ENCODE peak calls at places on chromosomes 13 and 19, in ten cellular contexts. I is stimulated activated CD4-positive, alpha-beta T cell treated with anti-CD3 and anti-CD28 coated beads, Interleukin-4, amount 100 ng/mL, for 4 hours; D is HTR-8/SVneo; U is COR-L47; R is endothelial cell; Z is NCI-H2171 treated with DMSO at 0.1 percent for 48 hours; C is caudate nucleus; W is cortex of kidney; Y is NCI-H2029; X is ovary. H is an unnamed sample.

GRCh38 chr13:102440259-102440936 is 38.5 kb upstream of the FGF14 start:
- DNase-seq in I (no peak), D (no peak), U (no peak), R (no peak), Z (peak; percentile 68), C (no peak), W (no peak), Y (no peak), X (no peak), H (no peak)

GRCh38 chr19:55923556-55923955 is 8.6 kb downstream of the NLRP13 start:
- DNase-seq in I (no peak), D (no peak), U (no peak), R (no peak), Z (no peak), C (no peak), W (no peak), Y (no peak), X (no peak), H (no peak)

GRCh38 chr19:5153601-5154128 is 184.8 kb downstream of the KDM4B start:
- DNase-seq in I (no peak), D (no peak), U (no peak), R (no peak), Z (no peak), C (no peak), W (no peak), Y (no peak), X (no peak), H (no peak)

GRCh38 chr19:48403606-48404005 is 10.1 kb downstream of the GRIN2D start:
- DNase-seq in I (peak; percentile 44), D (peak; percentile 79), U (peak; percentile 31), R (no peak), Z (peak; percentile 75), C (no peak), W (no peak), Y (peak; percentile 48), X (no peak), H (no peak)

GRCh38 chr13:27008733-27009132 is 162.9 kb downstream of the USP12 start:
- DNase-seq in I (no peak), D (no peak), U (no peak), R (no peak), Z (no peak), C (no peak), W (no peak), Y (no peak), X (no peak), H (no peak)

GRCh38 chr13:25771641-25772478 is 280.0 kb downstream of the SHISA2 start:
- DNase-seq in I (no peak), D (peak; percentile 7), U (no peak), R (no peak), Z (no peak), C (no peak), W (no peak), Y (no peak), X (no peak), H (no peak)

GRCh38 chr19:34366670-34367423 is 1.9 kb downstream of the GPI start:
- DNase-seq in I (no peak), D (no peak), U (no peak), R (no peak), Z (no peak), C (no peak), W (no peak), Y (no peak), X (peak; percentile 29), H (peak; percentile 82)

GRCh38 chr13:114067886-114068722 is 64.3 kb downstream of the RASA3 start:
- DNase-seq in I (peak; percentile 19), D (no peak), U (no peak), R (no peak), Z (no peak), C (no peak), W (no peak), Y (no peak), X (no peak), H (no peak)

GRCh38 chr13:98216135-98216565 is 39.1 kb upstream of the RNF113B start:
- DNase-seq in I (no peak), D (peak; percentile 13), U (peak; percentile 35), R (no peak), Z (peak; percentile 30), C (no peak), W (no peak), Y (peak; percentile 13), X (no peak), H (peak; percentile 92)

GRCh38 chr13:20702530-20702929 is 969 bp upstream of the IL17D start:
- DNase-seq in I (no peak), D (no peak), U (no peak), R (no peak), Z (no peak), C (no peak), W (no peak), Y (no peak), X (no peak), H (peak; percentile 61)

GRCh38 chr13:67880916-67881315 is 650.8 kb upstream of the PCDH9 start:
- DNase-seq in I (no peak), D (no peak), U (no peak), R (no peak), Z (no peak), C (no peak), W (no peak), Y (no peak), X (no peak), H (no peak)

GRCh38 chr19:44648536-44649370 is 5.0 kb downstream of the PVR start:
- DNase-seq in I (no peak), D (no peak), U (no peak), R (no peak), Z (no peak), C (no peak), W (no peak), Y (peak; percentile 48), X (peak; percentile 50), H (peak; percentile 16)

GRCh38 chr13:75760182-75760981 is 124.3 kb downstream of the LMO7 start:
- DNase-seq in I (no peak), D (no peak), U (peak; percentile 75), R (no peak), Z (peak; percentile 41), C (no peak), W (no peak), Y (peak; percentile 64), X (no peak), H (no peak)

GRCh38 chr19:49591731-49592485 is 926 bp downstream of the PRR12 start:
- DNase-seq in I (peak; percentile 30), D (peak; percentile 50), U (peak; percentile 45), R (peak; percentile 40), Z (peak; percentile 56), C (peak; percentile 26), W (no peak), Y (peak; percentile 22), X (peak; percentile 52), H (no peak)

GRCh38 chr19:15021286-15022007 is 27.8 kb upstream of the CASP14 start:
- DNase-seq in I (no peak), D (no peak), U (no peak), R (no peak), Z (no peak), C (no peak), W (no peak), Y (no peak), X (no peak), H (no peak)

GRCh38 chr13:30681489-30682242 is 53.7 kb upstream of the ALOX5AP start:
- DNase-seq in I (no peak), D (no peak), U (no peak), R (no peak), Z (no peak), C (no peak), W (no peak), Y (no peak), X (no peak), H (peak; percentile 74)

GRCh38 chr19:15252398-15253018 is 20.3 kb upstream of the EPHX3 start:
- DNase-seq in I (no peak), D (no peak), U (no peak), R (peak; percentile 32), Z (peak; percentile 54), C (peak; percentile 22), W (no peak), Y (no peak), X (no peak), H (peak; percentile 67)

GRCh38 chr13:72648513-72649065 is 78.8 kb downstream of the MZT1 start:
- DNase-seq in I (no peak), D (no peak), U (no peak), R (no peak), Z (no peak), C (no peak), W (no peak), Y (no peak), X (no peak), H (no peak)

GRCh38 chr19:47228937-47229673 is 1.9 kb downstream of the BBC3 start:
- DNase-seq in I (peak; percentile 35), D (no peak), U (no peak), R (no peak), Z (no peak), C (no peak), W (no peak), Y (no peak), X (no peak), H (peak; percentile 61)

GRCh38 chr19:28296506-28296905 is 916.4 kb downstream of the UQCRFS1 start:
- DNase-seq in I (no peak), D (no peak), U (no peak), R (no peak), Z (no peak), C (no peak), W (no peak), Y (no peak), X (no peak), H (peak; percentile 55)